ENCODE peak calls at places on chromosomes 1 and 21, in five cellular contexts. P, A, I, L and X are unnamed samples.

GRCh38 chr1:173355281-173356031 is 121.7 kb upstream of the PRDX6 start:
- DNase-seq in P (no peak), L (no peak), A (no peak), I (no peak), X (no peak)

GRCh38 chr1:229980009-229980408 is 87.0 kb upstream of the GALNT2 start:
- DNase-seq in I (no peak), A (peak; percentile 63), P (no peak), L (no peak), X (no peak)

GRCh38 chr1:45465277-45465676 is 25.7 kb downstream of the TESK2 start:
- DNase-seq in A (no peak), P (no peak), I (no peak), L (no peak), X (no peak)

GRCh38 chr1:229191066-229191674 is 79.7 kb upstream of the RAB4A start:
- DNase-seq in L (no peak), A (peak; percentile 10), I (peak; percentile 64), P (no peak), X (no peak)

GRCh38 chr21:46001821-46002681 is 20.5 kb downstream of the COL6A1 start:
- DNase-seq in A (no peak), P (peak; percentile 13), I (no peak), L (peak; percentile 55), X (peak; percentile 69)

GRCh38 chr1:22870201-22870871 is 102.3 kb downstream of the LACTBL1 start:
- DNase-seq in A (no peak), P (peak; percentile 20), I (peak; percentile 38), L (no peak), X (no peak)

GRCh38 chr1:155729031-155729898 is 40.4 kb downstream of the DAP3 start:
- DNase-seq in I (peak; percentile 69), P (peak; percentile 75), L (no peak), A (peak; percentile 81), X (peak; percentile 66)

GRCh38 chr1:89454845-89455521 is 69.6 kb upstream of the LRRC8B start:
- DNase-seq in L (no peak), A (peak; percentile 38), I (peak; percentile 44), P (peak; percentile 54), X (no peak)

GRCh38 chr1:236147068-236147467 is 4.7 kb downstream of the GPR137B start:
- DNase-seq in I (no peak), L (no peak), A (no peak), P (no peak), X (no peak)

GRCh38 chr1:225842074-225842473 is 32.1 kb downstream of the EPHX1 start:
- DNase-seq in P (no peak), I (no peak), A (no peak), L (peak; percentile 59), X (no peak)

GRCh38 chr1:166908942-166909341 is 32.9 kb upstream of the TADA1 start:
- DNase-seq in I (peak; percentile 4), P (no peak), L (no peak), A (no peak), X (no peak)

GRCh38 chr1:86460998-86461397 is 7.7 kb upstream of the CLCA1 start:
- DNase-seq in A (no peak), P (no peak), L (no peak), I (no peak), X (no peak)

GRCh38 chr1:78715181-78715661 is 65.6 kb downstream of the IFI44 start:
- DNase-seq in P (no peak), I (peak; percentile 39), A (peak; percentile 3), L (no peak), X (no peak)

GRCh38 chr1:55070765-55071164 is 31.4 kb downstream of the PCSK9 start:
- DNase-seq in I (no peak), A (no peak), L (no peak), P (no peak), X (no peak)

GRCh38 chr1:237166593-237167077 is 124.7 kb downstream of the RYR2 start:
- DNase-seq in L (no peak), A (no peak), I (peak; percentile 25), P (no peak), X (no peak)

GRCh38 chr1:186155594-186155993 is 219.5 kb downstream of the TPR start:
- DNase-seq in A (peak; percentile 69), L (no peak), P (peak; percentile 22), I (peak; percentile 80), X (no peak)

GRCh38 chr1:35777109-35777508 is 7.3 kb upstream of the CLSPN start:
- DNase-seq in I (no peak), P (no peak), A (no peak), L (no peak), X (no peak)

GRCh38 chr1:21590906-21591301 is 78.3 kb downstream of the RAP1GAP start:
- DNase-seq in L (no peak), A (no peak), I (no peak), P (no peak), X (no peak)

DNA sequence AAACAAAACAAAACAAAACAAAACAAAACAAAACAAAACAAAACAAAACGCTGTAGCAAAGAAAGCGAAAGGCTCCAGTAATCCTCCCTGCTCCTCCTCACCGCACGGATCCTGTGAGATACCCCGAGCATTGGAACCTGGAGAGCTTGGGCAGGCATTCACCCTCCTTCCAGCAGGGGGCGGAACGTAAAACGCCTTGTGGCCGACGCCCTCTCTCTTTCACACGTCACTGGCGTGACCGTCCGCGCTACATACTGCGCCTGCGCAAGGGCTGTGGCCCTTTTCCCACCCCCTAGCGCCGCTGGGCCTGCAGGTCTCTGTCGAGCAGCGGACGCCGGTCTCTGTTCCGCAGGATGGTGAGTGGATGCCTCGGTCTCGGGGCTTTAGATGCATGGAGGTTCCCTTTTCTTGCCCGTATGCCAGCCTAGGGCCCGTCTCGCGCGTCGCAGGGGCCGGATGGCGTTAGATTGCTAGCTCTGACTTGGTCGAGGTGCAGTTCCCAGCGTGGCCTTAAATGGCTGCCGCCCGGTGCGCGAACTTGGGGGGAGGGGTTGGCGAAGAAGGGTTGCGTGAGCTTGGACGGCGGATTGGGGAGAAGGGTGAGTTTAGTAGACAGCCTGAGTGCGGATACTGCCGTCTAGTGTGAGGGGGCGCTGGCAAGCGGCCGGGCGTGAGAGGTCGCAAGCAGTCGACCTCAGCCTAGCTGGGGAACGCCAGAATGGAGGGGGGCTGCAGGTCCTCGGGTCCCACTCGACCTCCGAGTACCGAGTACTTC is at the start of gene RPL5:
- DNase-seq in L (peak; percentile 99), P (peak; percentile 97), I (peak; percentile 97), A (peak; percentile 97), X (peak; percentile 98)
- TF ChIP-seq POLR2A in L (peak; percentile 7), P (peak; percentile 83), I (peak; percentile 97), A (peak; percentile 94), X (peak; percentile 95)

DNA sequence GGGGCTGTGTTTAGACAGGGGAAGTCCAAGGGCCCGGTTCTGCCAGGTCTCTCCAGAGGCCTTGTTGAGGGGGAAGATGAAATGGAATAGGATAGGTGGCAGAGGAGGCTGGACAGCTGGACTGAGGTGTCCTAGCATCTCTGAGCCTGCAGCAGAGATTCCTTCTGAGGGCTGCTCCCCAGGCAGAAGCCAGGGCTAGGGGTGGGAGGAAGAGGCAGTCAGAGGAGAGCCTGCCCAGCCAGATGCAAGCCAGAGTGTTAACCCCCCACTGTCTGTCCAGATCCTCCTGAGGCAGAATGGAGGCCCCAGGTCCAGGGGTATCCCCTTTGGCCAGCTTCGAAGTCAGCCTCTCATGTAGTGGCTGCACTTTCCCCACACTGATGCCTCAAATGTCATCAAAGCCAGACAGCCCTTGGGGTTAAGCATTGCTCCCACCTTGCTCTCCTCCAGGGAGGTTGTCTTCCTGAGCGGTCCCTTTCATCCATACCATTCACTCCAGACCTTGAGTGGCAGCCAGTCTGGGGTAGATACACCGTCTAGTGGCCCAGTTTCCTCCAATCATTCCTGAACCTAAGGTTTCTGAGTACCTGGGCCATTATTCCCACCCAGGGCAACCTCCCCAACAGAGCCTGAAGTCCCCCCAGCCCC is 1.7 kb downstream of the CSF1 start:
- DNase-seq in P (no peak), I (no peak), A (no peak), L (no peak), X (no peak)
- H3K27ac ChIP-seq in P (peak overlapping the region; percentile 83), I (peak overlapping the region; percentile 78), A (peak overlapping the region; percentile 100), L (peak overlapping the region; percentile 64), X (peak overlapping the region; percentile 89)

DNA sequence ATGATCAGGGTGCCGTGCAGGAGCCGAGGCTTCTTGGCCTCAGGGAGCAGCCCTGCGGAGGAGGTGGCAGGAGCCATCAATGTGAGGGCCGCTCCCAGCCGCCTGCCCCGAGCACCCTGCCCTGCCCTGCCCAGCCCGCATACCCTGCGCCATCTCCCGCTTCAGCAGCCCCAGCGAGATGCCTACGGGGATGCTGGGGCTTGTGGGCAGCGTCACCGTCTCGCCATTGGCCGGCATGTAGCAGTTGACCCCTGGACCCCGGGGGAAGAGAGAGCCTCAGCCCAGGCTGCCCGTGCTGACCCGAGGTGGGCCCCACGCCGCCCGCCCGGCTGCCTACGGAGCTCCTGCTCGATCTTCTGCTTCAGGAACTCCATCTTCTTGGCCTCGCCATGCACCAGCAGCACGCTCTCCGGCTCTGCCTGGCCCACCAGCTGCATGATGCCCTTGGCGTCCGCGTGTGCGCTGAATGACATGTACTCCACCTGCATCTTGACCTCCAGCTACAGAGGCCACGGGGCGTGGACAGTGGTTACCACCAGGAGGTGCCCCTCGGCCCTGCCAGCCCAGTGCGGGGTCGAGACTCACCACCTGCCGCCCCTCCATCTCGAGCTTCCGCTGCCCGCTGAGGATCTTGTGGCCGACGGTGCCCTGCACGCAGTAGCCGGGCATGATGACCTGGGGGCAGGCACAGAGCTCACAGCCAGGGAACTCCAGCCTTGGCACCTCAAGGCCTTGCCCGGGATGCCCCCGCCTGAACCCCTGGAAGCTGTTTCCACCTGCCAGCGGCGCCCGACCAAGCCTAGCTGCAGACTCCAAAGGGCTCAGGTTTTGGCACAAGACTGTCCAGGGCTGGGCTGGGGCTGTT is 4.3 kb downstream of the PUSL1 start:
- DNase-seq in L (no peak), A (no peak), I (no peak), P (no peak), X (no peak)
- TF ChIP-seq POLR2A in L (no peak), A (no peak), I (no peak), P (no peak), X (no peak)

GRCh38 chr21:35045539-35046222 is 3.4 kb downstream of the RUNX1 start:
- DNase-seq in I (no peak), P (no peak), L (no peak), A (no peak), X (no peak)

GRCh38 chr21:35044770-35045538 is 4.1 kb downstream of the RUNX1 start:
- DNase-seq in L (no peak), A (no peak), I (no peak), P (no peak), X (no peak)

GRCh38 chr21:35048183-35048601 is 910 bp downstream of the RUNX1 start:
- DNase-seq in I (no peak), A (peak; percentile 7), P (no peak), L (peak; percentile 90), X (no peak)

GRCh38 chr21:35046880-35047229 is 2.2 kb downstream of the RUNX1 start:
- DNase-seq in A (no peak), L (peak; percentile 79), I (no peak), P (no peak), X (no peak)

GRCh38 chr21:35046223-35046690 is 2.8 kb downstream of the RUNX1 start:
- DNase-seq in P (no peak), A (no peak), L (no peak), I (no peak), X (no peak)
- H3K27ac ChIP-seq in P (no peak overlapping the region), A (peak overlapping the region; percentile 65), L (peak overlapping the region; percentile 72), I (peak overlapping the region; percentile 34), X (no peak overlapping the region)

DNA sequence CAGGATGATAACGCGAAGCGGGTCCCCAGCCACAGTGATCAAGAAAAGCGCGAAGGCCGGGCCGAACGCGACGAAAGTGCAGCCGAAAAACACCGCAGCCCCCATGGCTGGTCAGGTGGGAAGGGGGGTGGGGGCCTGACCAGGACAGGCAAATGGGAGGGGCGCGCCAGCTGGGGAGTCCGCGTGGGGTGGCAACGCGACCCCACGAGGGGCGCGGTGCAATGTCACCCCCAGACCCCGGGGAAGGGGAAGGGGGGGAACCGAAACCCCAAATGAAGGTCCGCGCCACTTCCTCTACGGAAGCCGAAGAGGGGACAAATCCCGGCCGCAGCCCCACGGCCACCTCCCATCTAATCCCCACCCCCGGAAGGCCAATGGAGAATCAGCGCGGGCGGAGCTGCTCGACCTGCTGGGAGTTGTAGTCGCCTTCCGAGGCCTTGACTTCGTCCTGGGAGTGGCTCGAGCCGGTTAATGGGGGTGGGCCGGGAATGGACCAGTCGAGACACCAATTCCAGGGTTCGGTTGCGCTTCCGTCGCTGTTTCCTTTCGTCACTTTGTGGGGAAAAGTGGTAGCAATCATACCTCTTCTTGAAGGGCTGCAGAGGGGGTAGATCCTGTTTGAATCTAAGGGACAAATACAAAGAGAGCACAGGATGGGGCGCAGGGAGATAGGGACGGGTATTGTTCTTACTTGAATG is at the start of gene APH1A:
- DNase-seq in A (peak; percentile 97), I (peak; percentile 96), P (peak; percentile 98), L (peak; percentile 99), X (peak; percentile 99)
- TF ChIP-seq POLR2A in A (no peak), I (no peak), P (no peak), L (peak; percentile 73), X (peak; percentile 47)